ENCODE peak calls at places on chromosome 6, in four cellular contexts. One of them, this sample, is unnamed.

GRCh38 chr6:168247456-168248147 is 72.0 kb downstream of the DACT2 start:
- DNase-seq in heart left ventricle: no peak
- DNase-seq in body of pancreas: peak; percentile 81
- DNase-seq in effector memory CD4-positive, alpha-beta T cell: no peak
- DNase-seq in this sample: no peak

GRCh38 chr6:169984181-169985120 is 233.0 kb downstream of the ERMARD start:
- DNase-seq in heart left ventricle: peak; percentile 18
- DNase-seq in body of pancreas: peak; percentile 6
- DNase-seq in effector memory CD4-positive, alpha-beta T cell: no peak
- DNase-seq in this sample: peak; percentile 9

GRCh38 chr6:26175428-26176181 is 88.4 kb downstream of the HFE start:
- DNase-seq in heart left ventricle: no peak
- DNase-seq in body of pancreas: peak; percentile 25
- DNase-seq in effector memory CD4-positive, alpha-beta T cell: no peak
- DNase-seq in this sample: no peak

GRCh38 chr6:125474061-125474460 is 172.3 kb upstream of the HDDC2 start:
- DNase-seq in heart left ventricle: no peak
- DNase-seq in body of pancreas: no peak
- DNase-seq in effector memory CD4-positive, alpha-beta T cell: no peak
- DNase-seq in this sample: no peak

GRCh38 chr6:142845143-142845571 is 99.8 kb downstream of the HIVEP2 start:
- DNase-seq in heart left ventricle: no peak
- DNase-seq in body of pancreas: no peak
- DNase-seq in effector memory CD4-positive, alpha-beta T cell: no peak
- DNase-seq in this sample: no peak

GRCh38 chr6:125526007-125526720 is 223.3 kb upstream of the HEY2 start:
- DNase-seq in heart left ventricle: no peak
- DNase-seq in body of pancreas: no peak
- DNase-seq in effector memory CD4-positive, alpha-beta T cell: no peak
- DNase-seq in this sample: no peak

GRCh38 chr6:17355404-17355774 is 38.0 kb upstream of the CAP2 start:
- DNase-seq in heart left ventricle: no peak
- DNase-seq in body of pancreas: no peak
- DNase-seq in effector memory CD4-positive, alpha-beta T cell: no peak
- DNase-seq in this sample: no peak

GRCh38 chr6:152246554-152247337 is 390.4 kb downstream of the SYNE1 start:
- DNase-seq in heart left ventricle: no peak
- DNase-seq in body of pancreas: no peak
- DNase-seq in effector memory CD4-positive, alpha-beta T cell: no peak
- DNase-seq in this sample: no peak

GRCh38 chr6:100475554-100476325 is 11.0 kb upstream of the SIM1 start:
- DNase-seq in heart left ventricle: no peak
- DNase-seq in body of pancreas: no peak
- DNase-seq in effector memory CD4-positive, alpha-beta T cell: no peak
- DNase-seq in this sample: no peak

GRCh38 chr6:21098744-21099143 is 494.8 kb upstream of the SOX4 start:
- DNase-seq in heart left ventricle: no peak
- DNase-seq in body of pancreas: no peak
- DNase-seq in effector memory CD4-positive, alpha-beta T cell: no peak
- DNase-seq in this sample: no peak

GRCh38 chr6:71665931-71666330 is 220.4 kb upstream of the RIMS1 start:
- DNase-seq in heart left ventricle: no peak
- DNase-seq in body of pancreas: no peak
- DNase-seq in effector memory CD4-positive, alpha-beta T cell: no peak
- DNase-seq in this sample: no peak

GRCh38 chr6:138044458-138044857 is 62.8 kb downstream of the PERP start:
- DNase-seq in heart left ventricle: no peak
- DNase-seq in body of pancreas: no peak
- DNase-seq in effector memory CD4-positive, alpha-beta T cell: no peak
- DNase-seq in this sample: no peak

GRCh38 chr6:116144590-116144989 is 18.7 kb upstream of the COL10A1 start:
- DNase-seq in heart left ventricle: no peak
- DNase-seq in body of pancreas: no peak
- DNase-seq in effector memory CD4-positive, alpha-beta T cell: no peak
- DNase-seq in this sample: no peak

GRCh38 chr6:163504984-163505640 is 90.6 kb downstream of the QKI start:
- DNase-seq in heart left ventricle: no peak
- DNase-seq in body of pancreas: no peak
- DNase-seq in effector memory CD4-positive, alpha-beta T cell: no peak
- DNase-seq in this sample: no peak

GRCh38 chr6:163496205-163496604 is 81.7 kb downstream of the QKI start:
- DNase-seq in heart left ventricle: no peak
- DNase-seq in body of pancreas: no peak
- DNase-seq in effector memory CD4-positive, alpha-beta T cell: no peak
- DNase-seq in this sample: no peak

GRCh38 chr6:163500105-163500504 is 85.6 kb downstream of the QKI start:
- DNase-seq in heart left ventricle: no peak
- DNase-seq in body of pancreas: no peak
- DNase-seq in effector memory CD4-positive, alpha-beta T cell: no peak
- DNase-seq in this sample: no peak

GRCh38 chr6:163501440-163501839 is 86.9 kb downstream of the QKI start:
- DNase-seq in heart left ventricle: no peak
- DNase-seq in body of pancreas: no peak
- DNase-seq in effector memory CD4-positive, alpha-beta T cell: no peak
- DNase-seq in this sample: no peak

GRCh38 chr6:163501022-163501421 is 86.5 kb downstream of the QKI start:
- DNase-seq in heart left ventricle: no peak
- DNase-seq in body of pancreas: no peak
- DNase-seq in effector memory CD4-positive, alpha-beta T cell: no peak
- DNase-seq in this sample: no peak
- H3K4me1 ChIP-seq in heart left ventricle: peaks cover 28% of the 10 kb centered on the region
- H3K4me1 ChIP-seq in body of pancreas: no peaks in the 10 kb centered on the region
- H3K4me1 ChIP-seq in effector memory CD4-positive, alpha-beta T cell: no peaks in the 10 kb centered on the region
- H3K4me1 ChIP-seq in this sample: peaks cover 100% of the 10 kb centered on the region

DNA sequence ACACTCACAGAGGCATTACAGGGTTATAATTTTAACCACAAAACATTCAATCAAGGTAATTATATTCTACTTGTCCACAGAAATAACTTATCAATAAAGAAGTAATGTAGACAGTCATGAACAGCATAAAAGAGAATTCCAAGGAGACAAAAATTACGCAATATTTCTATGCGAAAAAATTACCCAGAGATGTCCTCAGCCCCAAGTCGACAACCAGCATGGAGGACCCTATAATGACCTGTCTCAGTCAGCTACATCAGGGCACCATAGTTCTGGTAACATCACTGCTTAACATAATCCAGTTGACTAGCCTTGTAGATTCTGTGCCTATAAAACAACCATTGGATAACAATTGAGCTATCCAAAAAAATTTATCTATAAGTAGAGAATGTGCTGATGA is 579.8 kb downstream of the PRKN start:
- DNase-seq in heart left ventricle: no peak
- DNase-seq in body of pancreas: no peak
- DNase-seq in effector memory CD4-positive, alpha-beta T cell: no peak
- DNase-seq in this sample: no peak
- H3K27me3 ChIP-seq in heart left ventricle: no peaks in the 10 kb centered on the region
- H3K27me3 ChIP-seq in body of pancreas: no peaks in the 10 kb centered on the region
- H3K27me3 ChIP-seq in effector memory CD4-positive, alpha-beta T cell: no peaks in the 10 kb centered on the region
- H3K27me3 ChIP-seq in this sample: no peaks in the 10 kb centered on the region

GRCh38 chr6:43674921-43675320 is 12.7 kb downstream of the MRPS18A start:
- DNase-seq in heart left ventricle: no peak
- DNase-seq in body of pancreas: no peak
- DNase-seq in effector memory CD4-positive, alpha-beta T cell: no peak
- DNase-seq in this sample: no peak
- H3K36me3 ChIP-seq in heart left ventricle: peaks cover 94% of the 10 kb centered on the region
- H3K36me3 ChIP-seq in body of pancreas: no peaks in the 10 kb centered on the region
- H3K36me3 ChIP-seq in effector memory CD4-positive, alpha-beta T cell: peaks cover 93% of the 10 kb centered on the region
- H3K36me3 ChIP-seq in this sample: peaks cover 92% of the 10 kb centered on the region

GRCh38 chr6:106476326-106477105 is 116.0 kb downstream of the CRYBG1 start:
- DNase-seq in heart left ventricle: no peak
- DNase-seq in body of pancreas: no peak
- DNase-seq in effector memory CD4-positive, alpha-beta T cell: no peak
- DNase-seq in this sample: no peak

GRCh38 chr6:106474476-106474875 is 114.0 kb downstream of the CRYBG1 start:
- DNase-seq in heart left ventricle: no peak
- DNase-seq in body of pancreas: no peak
- DNase-seq in effector memory CD4-positive, alpha-beta T cell: no peak
- DNase-seq in this sample: no peak

GRCh38 chr6:106475280-106475679 is 114.8 kb downstream of the CRYBG1 start:
- DNase-seq in heart left ventricle: no peak
- DNase-seq in body of pancreas: no peak
- DNase-seq in effector memory CD4-positive, alpha-beta T cell: no peak
- DNase-seq in this sample: no peak

GRCh38 chr6:106477158-106477557 is 116.6 kb downstream of the CRYBG1 start:
- DNase-seq in heart left ventricle: no peak
- DNase-seq in body of pancreas: no peak
- DNase-seq in effector memory CD4-positive, alpha-beta T cell: no peak
- DNase-seq in this sample: no peak

GRCh38 chr6:106477790-106478189 is 117.3 kb downstream of the CRYBG1 start:
- DNase-seq in heart left ventricle: peak; percentile 35
- DNase-seq in body of pancreas: no peak
- DNase-seq in effector memory CD4-positive, alpha-beta T cell: no peak
- DNase-seq in this sample: no peak
- H3K4me1 ChIP-seq in heart left ventricle: no peaks in the 10 kb centered on the region
- H3K4me1 ChIP-seq in body of pancreas: peaks cover 3% of the 10 kb centered on the region
- H3K4me1 ChIP-seq in effector memory CD4-positive, alpha-beta T cell: no peaks in the 10 kb centered on the region
- H3K4me1 ChIP-seq in this sample: no peaks in the 10 kb centered on the region